ENCODE peak calls at places on chromosomes 13 and 19, in four cellular contexts. G is astrocyte of the spinal cord, U is cardiac fibroblast, A is heart left ventricle. F is an unnamed sample.

GRCh38 chr13:66680031-66680430 is 550.1 kb downstream of the PCDH9 start:
- DNase-seq in G (no peak), A (no peak), U (no peak), F (no peak)

GRCh38 chr13:113860051-113860471 is 3.8 kb downstream of the GAS6 start:
- DNase-seq in G (no peak), U (no peak), A (no peak), F (no peak)

GRCh38 chr19:38740932-38741331 is 3.3 kb downstream of the CAPN12 start:
- DNase-seq in G (no peak), A (no peak), U (no peak), F (no peak)

GRCh38 chr19:2333807-2334211 is 5.3 kb downstream of the SPPL2B start:
- DNase-seq in A (no peak), G (no peak), U (no peak), F (no peak)

GRCh38 chr13:99941086-99941485 is 30.5 kb downstream of the ZIC5 start:
- DNase-seq in U (no peak), A (no peak), G (no peak), F (no peak)

GRCh38 chr19:32458500-32459123 is 53.0 kb downstream of the DPY19L3 start:
- DNase-seq in A (no peak), G (no peak), U (peak; percentile 12), F (no peak)

GRCh38 chr19:53504903-53505302 is 33.0 kb upstream of the ZNF331 start:
- DNase-seq in G (no peak), U (peak; percentile 5), A (no peak), F (peak; percentile 27)

GRCh38 chr13:81197966-81198365 is 857.0 kb upstream of the SPRY2 start:
- DNase-seq in U (no peak), G (no peak), A (no peak), F (no peak)

GRCh38 chr19:31214086-31214485 is 135.2 kb downstream of the TSHZ3 start:
- DNase-seq in G (peak; percentile 100), A (peak; percentile 44), U (peak; percentile 97), F (peak; percentile 99)

GRCh38 chr13:30334663-30335386 is 27.5 kb upstream of the KATNAL1 start:
- DNase-seq in G (peak; percentile 12), U (no peak), A (no peak), F (peak; percentile 37)

GRCh38 chr19:1773173-1773572 is 19.9 kb downstream of the ONECUT3 start:
- DNase-seq in U (peak; percentile 17), A (no peak), G (no peak), F (peak; percentile 18)

GRCh38 chr13:38636756-38637155 is 50.1 kb upstream of the FREM2 start:
- DNase-seq in A (no peak), G (no peak), U (no peak), F (no peak)

GRCh38 chr13:33271759-33272158 is 13.8 kb downstream of the STARD13 start:
- DNase-seq in A (no peak), U (no peak), G (no peak), F (peak; percentile 32)

GRCh38 chr13:57925250-57925649 is 293.7 kb downstream of the PCDH17 start:
- DNase-seq in A (no peak), G (peak; percentile 5), U (no peak), F (no peak)

GRCh38 chr13:30111810-30112209 is 195.5 kb downstream of the KATNAL1 start:
- DNase-seq in G (no peak), U (no peak), A (no peak), F (no peak)

GRCh38 chr13:80339841-80340642 is 884 bp downstream of the SPRY2 start:
- DNase-seq in G (peak; percentile 37), U (peak; percentile 46), A (peak; percentile 56), F (peak; percentile 36)

GRCh38 chr19:11247391-11247790 is 8.0 kb downstream of the ANGPTL8 start:
- DNase-seq in A (peak; percentile 93), G (no peak), U (peak; percentile 95), F (peak; percentile 40)

GRCh38 chr19:10270180-10270615 is 722 bp upstream of the ICAM1 start:
- DNase-seq in G (no peak), U (no peak), A (peak; percentile 80), F (no peak)

GRCh38 chr13:74778087-74778486 is 643.9 kb upstream of the KLF12 start:
- DNase-seq in U (no peak), G (no peak), A (no peak), F (no peak)

GRCh38 chr19:38713227-38713649 is 31.0 kb downstream of the CAPN12 start:
- DNase-seq in A (peak; percentile 61), G (no peak), U (peak; percentile 66), F (peak; percentile 70)

GRCh38 chr19:37966211-37967072 is 59.4 kb downstream of the SIPA1L3 start:
- DNase-seq in A (no peak), U (no peak), G (peak; percentile 25), F (no peak)

GRCh38 chr19:51086153-51086850 is 3.6 kb upstream of the KLK14 start:
- DNase-seq in U (no peak), A (no peak), G (no peak), F (no peak)

GRCh38 chr13:21478881-21479808 is 20.0 kb upstream of the ZDHHC20 start:
- DNase-seq in A (peak; percentile 56), G (peak; percentile 82), U (peak; percentile 86), F (peak; percentile 82)

GRCh38 chr19:7408251-7408650 is 59.5 kb downstream of the ARHGEF18 start:
- DNase-seq in A (no peak), U (no peak), G (no peak), F (no peak)

GRCh38 chr13:22837980-22838615 is 342.7 kb upstream of the SGCG start:
- DNase-seq in A (no peak), G (no peak), U (no peak), F (no peak)

GRCh38 chr13:67119481-67119883 is 110.7 kb downstream of the PCDH9 start:
- DNase-seq in G (peak; percentile 92), U (peak; percentile 77), A (no peak), F (peak; percentile 93)

GRCh38 chr19:12995596-12996541 is 594 bp downstream of the NFIX start:
- DNase-seq in U (peak; percentile 55), A (peak; percentile 57), G (no peak), F (no peak)

GRCh38 chr13:103288114-103288513 is 221.9 kb upstream of the SLC10A2 start:
- DNase-seq in A (no peak), G (no peak), U (no peak), F (no peak)

GRCh38 chr13:105363747-105364177 is 1171.7 kb downstream of the EFNB2 start:
- DNase-seq in U (no peak), A (no peak), G (no peak), F (no peak)

GRCh38 chr13:29573190-29573589 is 22.3 kb downstream of the SLC7A1 start:
- DNase-seq in A (peak; percentile 37), G (no peak), U (peak; percentile 42), F (peak; percentile 60)

GRCh38 chr13:101763191-101763590 is 310.7 kb downstream of the ITGBL1 start:
- DNase-seq in G (no peak), A (no peak), U (no peak), F (no peak)

GRCh38 chr19:13024958-13025653 is 29.8 kb downstream of the NFIX start:
- DNase-seq in G (no peak), U (no peak), A (no peak), F (no peak)

GRCh38 chr13:110126391-110126961 is 180.5 kb downstream of the COL4A1 start:
- DNase-seq in U (peak; percentile 94), G (peak; percentile 97), A (peak; percentile 78), F (peak; percentile 97)

GRCh38 chr13:44425041-44425814 is 51.6 kb downstream of the SERP2 start:
- DNase-seq in U (no peak), G (no peak), A (no peak), F (no peak)

GRCh38 chr19:10565028-10565566 is 713 bp downstream of the KRI1 start:
- DNase-seq in U (peak; percentile 43), G (peak; percentile 32), A (peak; percentile 45), F (peak; percentile 40)

GRCh38 chr13:80862466-80862865 is 521.5 kb upstream of the SPRY2 start:
- DNase-seq in G (peak; percentile 22), U (no peak), A (no peak), F (no peak)

GRCh38 chr19:10424011-10424637 is 3.8 kb downstream of the PDE4A start:
- DNase-seq in U (peak; percentile 74), A (peak; percentile 83), G (peak; percentile 50), F (peak; percentile 71)

GRCh38 chr13:30019648-30020626 is 169.5 kb upstream of the UBL3 start:
- DNase-seq in A (no peak), G (no peak), U (no peak), F (no peak)

GRCh38 chr13:27559714-27560113 is 60.6 kb downstream of the LNX2 start:
- DNase-seq in U (no peak), A (no peak), G (no peak), F (no peak)

GRCh38 chr13:27551563-27551962 is 68.8 kb downstream of the LNX2 start:
- DNase-seq in U (peak; percentile 14), A (no peak), G (no peak), F (no peak)

GRCh38 chr13:27556109-27556508 is 64.2 kb downstream of the LNX2 start:
- DNase-seq in A (no peak), G (peak; percentile 88), U (peak; percentile 78), F (peak; percentile 83)
- TF ChIP-seq CTCF in A (no peak), G (peak; percentile 44), U (no peak), F (peak; percentile 12)

DNA sequence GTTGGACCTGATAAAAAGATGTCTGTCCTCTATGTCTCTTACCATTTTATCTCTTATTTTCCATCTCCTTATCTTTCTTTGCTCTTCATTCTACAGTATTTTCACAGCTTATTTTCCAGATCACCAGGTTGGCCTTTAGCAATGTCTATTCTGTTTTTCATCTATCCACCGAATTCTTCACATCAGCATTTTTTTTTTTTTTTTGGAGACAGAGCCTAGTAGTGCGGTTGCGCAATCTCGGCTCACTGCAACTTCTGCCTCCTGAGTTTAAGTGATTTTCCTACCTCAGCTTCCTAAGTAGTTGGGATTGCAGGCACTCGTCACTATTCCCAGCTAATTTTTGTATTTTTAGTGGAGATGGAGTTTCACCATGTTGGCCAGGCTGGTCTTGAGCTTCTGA is 49.0 kb downstream of the DNAJC15 start:
- DNase-seq in A (no peak), U (peak; percentile 44), G (no peak), F (peak; percentile 48)
- H3K4me3 ChIP-seq in A (no peak overlapping the region), U (no peak overlapping the region), G (no peak overlapping the region), F (no peak overlapping the region)

GRCh38 chr19:40444181-40445005 is at the start of gene SERTAD3:
- DNase-seq in A (peak; percentile 98), G (peak; percentile 97), U (peak; percentile 97), F (peak; percentile 89)
- TF ChIP-seq CTCF in A (peak; percentile 14), G (peak; percentile 35), U (peak; percentile 9), F (no peak)

GRCh38 chr13:93766719-93767118 is 540.1 kb downstream of the GPC6 start:
- DNase-seq in A (no peak), U (no peak), G (no peak), F (no peak)

GRCh38 chr13:93765811-93766210 is 539.2 kb downstream of the GPC6 start:
- DNase-seq in A (no peak), G (no peak), U (no peak), F (no peak)

GRCh38 chr13:93767917-93768422 is 541.4 kb downstream of the GPC6 start:
- DNase-seq in U (no peak), G (no peak), A (no peak), F (no peak)

GRCh38 chr13:93769126-93769525 is 542.5 kb downstream of the GPC6 start:
- DNase-seq in U (peak; percentile 64), G (no peak), A (no peak), F (no peak)

GRCh38 chr13:93767231-93767916 is 540.8 kb downstream of the GPC6 start:
- DNase-seq in A (no peak), G (no peak), U (no peak), F (no peak)
- H3K4me3 ChIP-seq in A (no peak overlapping the region), G (no peak overlapping the region), U (no peak overlapping the region), F (no peak overlapping the region)

F was measured in fibroblast of mammary gland.